ENCODE peak calls at places on chromosomes 1 and 21, in ten cellular contexts. O is neural progenitor cell; P is MCF 10A; D is psoas muscle; I is iPS-NIHi11; S is NCI-H1048; R is activated T-cell treated with anti-CD3 and anti-CD28 coated beads, Interleukin-2, amount 50 U/mL, for 72 hours; F is activated naive CD4-positive, alpha-beta T cell treated with Interleukin-2 at 50 U/mL for 16 hours; Q is GM04503; C is stimulated activated CD4-positive, alpha-beta T cell treated with anti-CD3 and anti-CD28 coated beads, Interleukin-12 subunit alpha, Interleukin-12 subunit beta, amount 100 ng/mL, for 48 hours. K is an unnamed sample.

GRCh38 chr1:36175137-36176095 is 19.5 kb downstream of the MAP7D1 start:
- DNase-seq in O (no peak), P (no peak), D (peak; percentile 64), I (no peak), S (no peak), R (no peak), F (no peak), Q (no peak), C (no peak), K (no peak)

GRCh38 chr1:206588492-206588891 is 23.8 kb downstream of the EIF2D start:
- DNase-seq in O (no peak), P (no peak), D (no peak), I (no peak), S (no peak), R (no peak), F (no peak), Q (no peak), C (no peak), K (no peak)

GRCh38 chr1:201553496-201554166 is 14.7 kb downstream of the NAV1 start:
- DNase-seq in O (no peak), P (no peak), D (no peak), I (no peak), S (no peak), R (no peak), F (no peak), Q (no peak), C (no peak), K (no peak)

GRCh38 chr1:185733818-185734709 is at the start of gene HMCN1:
- DNase-seq in O (peak; percentile 91), P (peak; percentile 66), D (peak; percentile 78), I (peak; percentile 81), S (no peak), R (peak; percentile 12), F (peak; percentile 5), Q (no peak), C (no peak), K (peak; percentile 41)

GRCh38 chr1:218459878-218460277 is 114.7 kb downstream of the TGFB2 start:
- DNase-seq in O (peak; percentile 66), P (peak; percentile 99), D (no peak), I (peak; percentile 62), S (no peak), R (no peak), F (no peak), Q (peak; percentile 69), C (no peak), K (peak; percentile 70)

GRCh38 chr1:89974701-89975470 is 20.0 kb upstream of the ZNF326 start:
- DNase-seq in O (no peak), P (peak; percentile 57), D (no peak), I (no peak), S (no peak), R (no peak), F (no peak), Q (peak; percentile 67), C (no peak), K (peak; percentile 42)

GRCh38 chr21:39952265-39952664 is 85.0 kb downstream of the PCP4 start:
- DNase-seq in O (peak; percentile 80), P (no peak), D (no peak), I (no peak), S (no peak), R (no peak), F (no peak), Q (no peak), C (no peak), K (no peak)

GRCh38 chr1:173258484-173259264 is 51.5 kb upstream of the TNFSF4 start:
- DNase-seq in O (no peak), P (no peak), D (no peak), I (no peak), S (no peak), R (no peak), F (no peak), Q (no peak), C (no peak), K (no peak)

GRCh38 chr1:188937965-188938551 is 1539.6 kb downstream of the BRINP3 start:
- DNase-seq in O (no peak), P (peak; percentile 43), D (no peak), I (no peak), S (no peak), R (no peak), F (no peak), Q (no peak), C (no peak), K (no peak)

GRCh38 chr1:154062309-154062708 is 71.7 kb downstream of the RPS27 start:
- DNase-seq in O (no peak), P (no peak), D (no peak), I (no peak), S (no peak), R (no peak), F (no peak), Q (no peak), C (no peak), K (no peak)

GRCh38 chr1:243507001-243507671 is 251.3 kb downstream of the SDCCAG8 start:
- DNase-seq in O (no peak), P (no peak), D (no peak), I (no peak), S (no peak), R (no peak), F (no peak), Q (no peak), C (no peak), K (peak; percentile 23)

GRCh38 chr1:68384321-68384813 is 65.4 kb downstream of the RPE65 start:
- DNase-seq in O (no peak), P (peak; percentile 98), D (no peak), I (peak; percentile 33), S (no peak), R (no peak), F (no peak), Q (peak; percentile 100), C (no peak), K (peak; percentile 98)

K was measured in epithelial cell of esophagus.